ENCODE peak calls at places on chromosome 1, in five cellular contexts. B is mammary epithelial cell, K is neural progenitor cell, J is PC-3, F is MM.1S. T is an unnamed sample.

GRCh38 chr1:234544094-234544579 is 65.2 kb upstream of the TARBP1 start:
- DNase-seq in B (peak), K (no peak), J (peak), F (no peak), T (no peak)

GRCh38 chr1:48030696-48031365 is 33.6 kb upstream of the TRABD2B start:
- DNase-seq in B (no peak), K (no peak), J (no peak), F (no peak), T (no peak)

GRCh38 chr1:110089561-110090275 is 19.2 kb upstream of the ALX3 start:
- DNase-seq in B (no peak), K (no peak), J (no peak), F (no peak), T (no peak)

GRCh38 chr1:55245781-55246180 is 30.6 kb upstream of the USP24 start:
- DNase-seq in B (peak), K (no peak), J (peak), F (no peak), T (peak)

GRCh38 chr1:222465211-222466041 is 82.5 kb downstream of the HHIPL2 start:
- DNase-seq in B (peak), K (peak), J (peak), F (peak), T (peak)

GRCh38 chr1:151309851-151310323 is 17.3 kb downstream of the PI4KB start:
- DNase-seq in B (no peak), K (peak), J (no peak), F (no peak), T (no peak)

GRCh38 chr1:209783338-209783737 is 1.0 kb downstream of the C1orf74 start:
- DNase-seq in B (no peak), K (no peak), J (no peak), F (no peak), T (no peak)

GRCh38 chr1:159175571-159175970 is 4.2 kb downstream of the CADM3 start:
- DNase-seq in B (no peak), K (no peak), J (no peak), F (no peak), T (no peak)

GRCh38 chr1:153616144-153616884 is at the start of gene S100A14:
- DNase-seq in B (peak), K (no peak), J (peak), F (no peak), T (peak)

GRCh38 chr1:33982419-33982818 is 118.5 kb downstream of the HMGB4 start:
- DNase-seq in B (no peak), K (no peak), J (no peak), F (no peak), T (no peak)

GRCh38 chr1:226589008-226589733 is 40.6 kb downstream of the STUM start:
- DNase-seq in B (no peak), K (no peak), J (no peak), F (no peak), T (no peak)

GRCh38 chr1:53627666-53628065 is 111.3 kb downstream of the GLIS1 start:
- DNase-seq in B (no peak), K (no peak), J (no peak), F (no peak), T (no peak)

GRCh38 chr1:22210176-22210575 is 67.3 kb upstream of the WNT4 start:
- DNase-seq in B (no peak), K (no peak), J (no peak), F (no peak), T (no peak)
- TF ChIP-seq EZH2 in B (no peak), K (no peak), J (no peak), F (no peak), T (no peak)

DNA sequence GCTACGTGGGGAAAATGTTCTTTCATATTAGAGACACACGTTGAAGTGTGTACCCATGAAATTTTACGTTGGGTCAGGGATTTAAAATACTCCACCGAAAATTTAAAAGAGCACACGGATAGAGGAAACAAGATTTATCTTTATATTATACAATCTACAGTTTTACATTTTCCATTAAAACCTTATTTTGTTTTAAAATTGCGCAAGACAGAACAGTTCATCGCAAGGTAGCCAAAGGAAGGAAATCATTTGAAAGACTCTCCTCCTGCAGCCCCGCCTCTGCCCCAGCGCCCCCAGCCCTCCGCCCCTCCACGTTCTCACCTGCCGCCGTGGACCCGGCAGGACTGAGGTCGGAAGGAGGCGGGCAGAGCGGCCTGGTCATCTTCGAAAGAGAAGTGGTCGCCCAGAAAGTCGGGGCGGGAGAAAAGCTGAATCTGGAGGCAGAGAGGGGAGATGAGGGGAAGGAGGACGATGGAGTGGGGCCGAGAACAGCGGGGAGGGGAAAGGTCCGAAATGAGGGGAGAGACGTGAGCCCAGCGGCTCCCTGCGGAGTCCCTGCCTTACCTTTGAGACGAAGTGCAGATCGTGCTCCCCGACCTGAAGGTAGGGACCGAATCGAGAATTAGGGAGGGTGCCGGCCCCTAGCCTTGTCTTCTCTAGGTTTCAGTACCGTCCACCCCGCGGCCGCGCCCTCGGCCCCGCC is 18.0 kb downstream of the CRYBG2 start:
- DNase-seq in B (no peak), K (peak), J (no peak), F (no peak), T (no peak)
- TF ChIP-seq EZH2 in B (no peak), K (no peak), J (no peak), F (no peak), T (no peak)

GRCh38 chr1:36084502-36085115 is 715 bp downstream of the TEKT2 start:
- DNase-seq in B (no peak), K (peak), J (no peak), F (no peak), T (no peak)

GRCh38 chr1:36083219-36083618 is 675 bp upstream of the TEKT2 start:
- DNase-seq in B (no peak), K (no peak), J (no peak), F (no peak), T (no peak)

GRCh38 chr1:36085126-36085525 is 1.2 kb downstream of the TEKT2 start:
- DNase-seq in B (no peak), K (no peak), J (no peak), F (no peak), T (no peak)

GRCh38 chr1:36081926-36082485 is 1.9 kb upstream of the TEKT2 start:
- DNase-seq in B (no peak), K (no peak), J (no peak), F (no peak), T (no peak)

GRCh38 chr1:36083635-36084501 is at the start of gene TEKT2:
- DNase-seq in B (no peak), K (peak), J (no peak), F (no peak), T (no peak)
- TF ChIP-seq EZH2 in B (no peak), K (no peak), J (no peak), F (no peak), T (no peak)

DNA sequence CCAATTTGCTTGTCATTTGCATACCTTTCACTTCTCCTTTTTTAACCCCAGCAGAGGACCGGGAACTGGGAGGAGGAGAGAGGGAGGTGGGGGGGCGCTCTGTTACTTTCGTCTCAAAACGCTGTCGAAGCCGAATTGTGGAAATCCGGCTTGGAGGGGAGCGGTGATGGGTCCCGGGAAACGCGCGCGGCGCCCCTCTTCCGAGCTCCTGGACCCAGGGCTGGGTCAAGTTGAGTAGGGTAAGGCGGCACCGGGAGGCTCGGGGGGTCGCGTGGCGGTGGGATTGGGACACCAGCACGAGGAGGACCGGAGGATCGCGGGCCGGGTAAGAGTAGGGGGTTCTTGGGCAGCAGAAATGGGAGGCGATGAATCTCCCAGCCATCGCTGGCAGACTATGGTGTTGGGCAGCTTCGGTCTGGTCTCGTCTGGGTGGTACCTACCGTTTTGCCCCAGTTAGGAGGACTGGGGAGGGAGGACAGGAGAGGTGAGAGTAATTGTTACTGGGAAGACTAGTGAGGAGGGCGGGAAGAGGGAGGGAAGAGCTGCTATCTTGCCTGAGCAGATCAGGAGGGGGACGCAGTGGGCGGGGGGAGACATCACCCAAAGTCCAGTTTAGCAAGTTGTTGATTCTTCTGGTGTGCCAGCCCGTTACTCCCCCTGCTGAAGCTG is 1.4 kb downstream of the PROX1 start:
- DNase-seq in B (no peak), K (peak), J (no peak), F (peak), T (no peak)
- TF ChIP-seq EZH2 in B (no peak), K (peak), J (no peak), F (no peak), T (no peak)

GRCh38 chr1:173669491-173669941 is at the start of gene ANKRD45:
- DNase-seq in B (no peak), K (peak), J (no peak), F (no peak), T (no peak)
- TF ChIP-seq EZH2 in B (no peak), K (no peak), J (no peak), F (no peak), T (no peak)

GRCh38 chr1:186572509-186572908 is 107.7 kb downstream of the PTGS2 start:
- DNase-seq in B (no peak), K (no peak), J (no peak), F (no peak), T (no peak)
- TF ChIP-seq EZH2 in B (no peak), K (no peak), J (no peak), F (no peak), T (no peak)

GRCh38 chr1:3396411-3396810 is 58.1 kb upstream of the ARHGEF16 start:
- DNase-seq in B (no peak), K (no peak), J (no peak), F (no peak), T (no peak)
- TF ChIP-seq EZH2 in B (no peak), K (no peak), J (no peak), F (no peak), T (no peak)

GRCh38 chr1:38815903-38816627 is 43.5 kb downstream of the RRAGC start:
- DNase-seq in B (no peak), K (no peak), J (no peak), F (peak), T (no peak)
- TF ChIP-seq EZH2 in B (no peak), K (no peak), J (no peak), F (no peak), T (no peak)

DNA sequence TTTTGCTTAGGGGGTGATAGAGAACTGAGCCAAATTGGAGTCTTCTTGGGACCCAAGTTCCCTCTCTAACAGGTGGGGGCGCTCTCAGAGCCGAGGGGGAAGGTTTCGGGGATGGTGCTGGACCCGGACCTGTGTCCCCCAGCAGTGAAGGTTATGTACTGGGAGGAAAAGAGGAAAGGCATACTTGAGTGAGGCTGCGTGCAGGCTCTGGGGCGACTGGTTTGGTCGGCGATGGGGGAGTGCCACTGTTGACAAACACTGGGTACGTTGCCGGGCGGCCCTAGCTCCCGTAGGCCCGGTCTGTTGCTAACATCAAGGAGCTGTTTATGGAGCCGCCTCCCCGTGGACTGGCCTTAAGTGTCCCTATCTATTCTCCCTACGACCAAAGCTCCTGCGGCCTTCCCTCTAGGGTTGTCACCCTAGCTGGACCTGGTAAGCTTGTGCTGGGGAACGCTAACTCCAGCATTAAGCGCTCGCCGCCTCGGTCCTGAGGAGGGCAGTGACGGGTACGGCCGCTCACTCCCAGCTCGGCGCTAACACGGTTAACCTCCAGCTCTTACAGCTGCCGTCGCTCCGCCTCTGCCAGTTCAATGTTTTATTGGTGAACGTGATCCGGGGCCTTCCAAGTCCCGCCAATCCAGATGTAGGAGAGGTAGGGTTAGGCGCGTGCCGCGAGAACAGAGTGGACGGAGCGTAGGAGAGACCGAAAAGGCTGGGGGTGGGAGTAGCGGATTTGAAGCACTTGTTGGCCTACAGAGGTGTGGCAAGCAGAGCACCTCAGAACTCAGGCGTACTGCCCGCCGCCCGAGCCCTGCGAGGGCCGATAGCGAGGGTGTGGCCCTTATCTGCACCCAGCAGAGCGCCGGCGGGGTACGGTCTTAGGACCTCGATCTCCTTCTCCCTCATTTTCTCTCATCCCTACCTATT is at the start of gene PPOX:
- DNase-seq in B (peak), K (peak), J (peak), F (peak), T (peak)
- TF ChIP-seq EZH2 in B (no peak), K (no peak), J (no peak), F (no peak), T (no peak)